ENCODE peak calls at places on chromosomes 1 and 21, in six cellular contexts. X is neuronal stem cell, C is heart left ventricle, N is fibroblast of lung, I is dorsolateral prefrontal cortex, F is uterus. Z is an unnamed sample.

GRCh38 chr1:115437146-115437639 is 99.1 kb upstream of the NGF start:
- DNase-seq in X (no peak), C (no peak), F (no peak), I (no peak), N (no peak), Z (no peak)

GRCh38 chr1:50098490-50099109 is 10.1 kb upstream of the ELAVL4 start:
- DNase-seq in N (no peak), F (no peak), X (no peak), C (no peak), I (no peak), Z (no peak)

GRCh38 chr1:22342734-22343191 is 108.9 kb upstream of the ZBTB40 start:
- DNase-seq in C (no peak), F (no peak), I (no peak), N (no peak), X (no peak), Z (no peak)

GRCh38 chr1:5950201-5950895 is 41.9 kb downstream of the NPHP4 start:
- DNase-seq in N (no peak), I (peak; percentile 18), C (no peak), X (no peak), F (no peak), Z (no peak)

GRCh38 chr1:17538428-17539130 is 919 bp upstream of the ARHGEF10L start:
- DNase-seq in I (no peak), X (peak; percentile 68), C (no peak), N (no peak), F (peak; percentile 56), Z (peak; percentile 49)

GRCh38 chr1:9278114-9278513 is 14.6 kb upstream of the SPSB1 start:
- DNase-seq in F (no peak), N (no peak), C (no peak), I (no peak), X (no peak), Z (no peak)

GRCh38 chr1:200588698-200589097 is 31.9 kb downstream of the KIF14 start:
- DNase-seq in X (no peak), N (no peak), C (no peak), I (no peak), F (no peak), Z (no peak)

GRCh38 chr1:1143636-1144035 is 27.7 kb upstream of the C1orf159 start:
- DNase-seq in N (no peak), X (no peak), C (no peak), F (no peak), I (no peak), Z (no peak)

GRCh38 chr21:17925900-17926299 is 106.7 kb upstream of the C21orf91 start:
- DNase-seq in F (no peak), N (peak; percentile 27), C (no peak), X (no peak), I (no peak), Z (no peak)

GRCh38 chr1:87478231-87478630 is 149.6 kb downstream of the LMO4 start:
- DNase-seq in F (no peak), I (no peak), N (peak; percentile 42), C (peak; percentile 22), X (no peak), Z (no peak)

GRCh38 chr1:155052412-155053400 is 1.6 kb downstream of the ADAM15 start:
- DNase-seq in N (no peak), I (no peak), X (no peak), F (peak; percentile 62), C (peak; percentile 82), Z (no peak)

GRCh38 chr21:15291621-15292266 is 226.9 kb upstream of the NRIP1 start:
- DNase-seq in X (no peak), C (no peak), N (no peak), I (no peak), F (no peak), Z (no peak)

GRCh38 chr1:67317803-67318202 is 10.1 kb downstream of the IL12RB2 start:
- DNase-seq in F (no peak), C (no peak), X (no peak), N (no peak), I (no peak), Z (no peak)

GRCh38 chr1:201286445-201286844 is 3.1 kb downstream of the PKP1 start:
- DNase-seq in X (no peak), C (no peak), N (no peak), F (no peak), I (no peak), Z (no peak)

GRCh38 chr1:43774359-43774758 is 67.0 kb downstream of the ST3GAL3 start:
- DNase-seq in N (peak; percentile 68), F (no peak), C (no peak), I (no peak), X (no peak), Z (no peak)

GRCh38 chr1:12305377-12305776 is 75.5 kb downstream of the VPS13D start:
- DNase-seq in N (no peak), C (no peak), F (peak; percentile 22), X (no peak), I (no peak), Z (no peak)

GRCh38 chr1:31122101-31122735 is 56.7 kb upstream of the PUM1 start:
- DNase-seq in N (no peak), I (no peak), X (no peak), C (no peak), F (no peak), Z (no peak)

GRCh38 chr1:110057963-110058518 is 12.4 kb downstream of the ALX3 start:
- DNase-seq in F (no peak), N (no peak), C (no peak), I (no peak), X (no peak), Z (no peak)

GRCh38 chr1:92907949-92908684 is 53.1 kb downstream of the DIPK1A start:
- DNase-seq in C (no peak), N (peak; percentile 47), X (no peak), I (no peak), F (no peak), Z (no peak)

GRCh38 chr1:7234471-7234755 is 449.2 kb downstream of the CAMTA1 start:
- DNase-seq in F (no peak), I (no peak), C (no peak), N (no peak), X (no peak), Z (no peak)

GRCh38 chr1:229094476-229095311 is 176.2 kb upstream of the RAB4A start:
- DNase-seq in X (no peak), C (no peak), N (peak; percentile 50), F (no peak), I (no peak), Z (no peak)

GRCh38 chr1:229097356-229097755 is 173.6 kb upstream of the RAB4A start:
- DNase-seq in N (no peak), I (no peak), C (no peak), X (no peak), F (no peak), Z (no peak)

GRCh38 chr1:229093546-229094336 is 177.2 kb upstream of the RAB4A start:
- DNase-seq in I (no peak), X (no peak), C (no peak), F (no peak), N (no peak), Z (no peak)

GRCh38 chr1:229093258-229093540 is 177.7 kb upstream of the RAB4A start:
- DNase-seq in X (no peak), N (no peak), I (no peak), F (no peak), C (no peak), Z (no peak)

GRCh38 chr1:229095325-229095724 is 175.6 kb upstream of the RAB4A start:
- DNase-seq in X (no peak), N (no peak), F (no peak), I (no peak), C (no peak), Z (no peak)
- H3K27me3 ChIP-seq in X (no peaks in the 10 kb centered on the region), N (no peaks in the 10 kb centered on the region), F (no peaks in the 10 kb centered on the region), I (no peaks in the 10 kb centered on the region), C (no peaks in the 10 kb centered on the region), Z (no peaks in the 10 kb centered on the region)

GRCh38 chr1:35605882-35606182 is 32.7 kb downstream of the TFAP2E start:
- DNase-seq in F (no peak), I (no peak), X (no peak), C (no peak), N (peak; percentile 76), Z (no peak)
- H3K4me3 ChIP-seq in F (no peak overlapping the region), I (no peak overlapping the region), X (no peak overlapping the region), C (no peak overlapping the region), N (no peak overlapping the region), Z (no peak overlapping the region)

GRCh38 chr1:39164256-39164655 is 40.2 kb upstream of the MACF1 start:
- DNase-seq in I (no peak), C (no peak), F (no peak), N (no peak), X (no peak), Z (no peak)

GRCh38 chr1:39167632-39168209 is 36.8 kb upstream of the MACF1 start:
- DNase-seq in X (no peak), F (no peak), N (peak; percentile 67), I (no peak), C (no peak), Z (no peak)

GRCh38 chr1:39163469-39163868 is 41.0 kb upstream of the MACF1 start:
- DNase-seq in C (no peak), X (no peak), F (no peak), N (no peak), I (no peak), Z (no peak)

GRCh38 chr1:39165049-39165448 is 39.4 kb upstream of the MACF1 start:
- DNase-seq in C (no peak), X (no peak), F (no peak), N (no peak), I (no peak), Z (no peak)

GRCh38 chr1:39165488-39165887 is 39.0 kb upstream of the MACF1 start:
- DNase-seq in I (no peak), N (no peak), C (no peak), F (no peak), X (no peak), Z (no peak)
- H3K27ac ChIP-seq in I (no peak overlapping the region), N (no peak overlapping the region), C (no peak overlapping the region), F (no peak overlapping the region), X (no peak overlapping the region), Z (no peak overlapping the region)

GRCh38 chr1:47579809-47580208 is 142.0 kb downstream of the FOXD2 start:
- DNase-seq in C (no peak), I (no peak), N (no peak), X (no peak), F (no peak), Z (no peak)
- H3K27me3 ChIP-seq in C (peaks cover 6% of the 10 kb centered on the region), I (no peaks in the 10 kb centered on the region), N (no peaks in the 10 kb centered on the region), X (no peaks in the 10 kb centered on the region), F (no peaks in the 10 kb centered on the region), Z (no peaks in the 10 kb centered on the region)

GRCh38 chr21:43687566-43688395 is 28.4 kb downstream of the RRP1B start:
- DNase-seq in N (no peak), X (no peak), C (no peak), F (no peak), I (peak; percentile 31), Z (no peak)
- H3K4me3 ChIP-seq in N (no peak overlapping the region), X (no peak overlapping the region), C (no peak overlapping the region), F (no peak overlapping the region), I (no peak overlapping the region), Z (no peak overlapping the region)